ENCODE peak calls at places on chromosomes 12 and 14, in five cellular contexts. J, S, L, U and O are unnamed samples.

GRCh38 chr14:71089974-71090373 is 182.7 kb downstream of the PCNX1 start:
- DNase-seq in S (no peak), U (no peak), L (no peak), J (peak), O (no peak)

GRCh38 chr12:88707800-88708199 is 127.5 kb upstream of the KITLG start:
- DNase-seq in U (no peak), S (no peak), J (no peak), L (no peak), O (no peak)

GRCh38 chr14:51650721-51651387 is 856 bp upstream of the FRMD6 start:
- DNase-seq in J (no peak), U (no peak), S (peak), L (peak), O (no peak)

GRCh38 chr12:3646561-3647241 is 106.2 kb downstream of the CRACR2A start:
- DNase-seq in U (no peak), S (no peak), L (no peak), J (no peak), O (no peak)

GRCh38 chr12:64670856-64671639 is 60.8 kb downstream of the RASSF3 start:
- DNase-seq in J (peak), U (no peak), S (peak), L (no peak), O (peak)

GRCh38 chr12:2013527-2014223 is 9.4 kb upstream of the DCP1B start:
- DNase-seq in L (peak), J (peak), U (no peak), S (no peak), O (no peak)

GRCh38 chr12:123813349-123813748 is 51.2 kb downstream of the DNAH10 start:
- DNase-seq in L (no peak), U (no peak), J (peak), S (no peak), O (no peak)

GRCh38 chr12:4153343-4153892 is 120.1 kb upstream of the CCND2 start:
- DNase-seq in L (no peak), J (no peak), S (peak), U (no peak), O (no peak)

GRCh38 chr12:107522692-107523477 is 162.7 kb upstream of the PWP1 start:
- DNase-seq in S (peak), J (no peak), L (no peak), U (no peak), O (no peak)

GRCh38 chr14:58272589-58273372 is 25.6 kb upstream of the ARID4A start:
- DNase-seq in J (peak), U (peak), L (no peak), S (peak), O (no peak)

GRCh38 chr12:122022393-122023338 is 982 bp downstream of the BCL7A start:
- DNase-seq in S (peak), J (no peak), L (peak), U (peak), O (no peak)

GRCh38 chr12:116694653-116695463 is 43.0 kb downstream of the SPRING1 start:
- DNase-seq in L (no peak), J (no peak), S (no peak), U (no peak), O (no peak)

GRCh38 chr12:77571127-77571526 is 259.6 kb upstream of the NAV3 start:
- DNase-seq in U (no peak), L (no peak), S (no peak), J (peak), O (no peak)

GRCh38 chr12:26275313-26276257 is 80.2 kb downstream of the SSPN start:
- DNase-seq in U (no peak), L (no peak), J (no peak), S (no peak), O (no peak)

GRCh38 chr12:102573237-102573636 is 92.9 kb upstream of the IGF1 start:
- DNase-seq in J (no peak), L (no peak), S (no peak), U (no peak), O (no peak)

GRCh38 chr14:100348253-100348729 is 25.2 kb downstream of the SLC25A47 start:
- DNase-seq in L (no peak), S (no peak), J (no peak), U (no peak), O (no peak)

GRCh38 chr12:67362526-67362925 is 93.4 kb downstream of the CAND1 start:
- DNase-seq in S (peak), J (no peak), U (no peak), L (no peak), O (no peak)

GRCh38 chr12:6426882-6427671 is 17.7 kb upstream of the CD27 start:
- DNase-seq in J (no peak), U (no peak), S (peak), L (no peak), O (no peak)

GRCh38 chr12:93852067-93852466 is 174.9 kb downstream of the CRADD start:
- DNase-seq in J (no peak), L (peak), U (no peak), S (no peak), O (no peak)

GRCh38 chr14:77730976-77731497 is 23.1 kb downstream of the SLIRP start:
- DNase-seq in S (no peak), J (peak), U (no peak), L (no peak), O (no peak)

GRCh38 chr12:57477710-57478681 is 1.7 kb downstream of the ARHGAP9 start:
- DNase-seq in J (peak), L (no peak), U (no peak), S (peak), O (no peak)

GRCh38 chr14:58705066-58705465 is 67.3 kb downstream of the DACT1 start:
- DNase-seq in L (peak), J (no peak), U (no peak), S (no peak), O (no peak)

GRCh38 chr12:25020621-25021243 is 71.8 kb upstream of the BCAT1 start:
- DNase-seq in L (no peak), S (no peak), U (no peak), J (no peak), O (no peak)

GRCh38 chr14:76056128-76056527 is 70.6 kb downstream of the IFT43 start:
- DNase-seq in L (no peak), S (peak), U (peak), J (peak), O (no peak)

GRCh38 chr14:36020120-36021029 is 156.1 kb downstream of the PTCSC3 start:
- DNase-seq in U (no peak), J (no peak), L (no peak), S (no peak), O (no peak)

GRCh38 chr14:55127491-55127951 is 1.5 kb upstream of the LGALS3 start:
- DNase-seq in L (no peak), U (no peak), S (no peak), J (peak), O (no peak)

GRCh38 chr12:48034835-48035805 is 30.8 kb upstream of the COL2A1 start:
- DNase-seq in S (no peak), J (no peak), U (no peak), L (no peak), O (no peak)

GRCh38 chr12:15164997-15165659 is 56.1 kb downstream of the RERG start:
- DNase-seq in S (no peak), L (no peak), U (no peak), J (no peak), O (no peak)

GRCh38 chr12:81502912-81503695 is 256.0 kb downstream of the PPFIA2 start:
- DNase-seq in L (no peak), J (peak), S (no peak), U (no peak), O (no peak)

GRCh38 chr12:863285-863684 is 86.2 kb downstream of the RAD52 start:
- DNase-seq in L (no peak), S (no peak), J (no peak), U (no peak), O (no peak)

GRCh38 chr14:35632276-35633071 is 98.5 kb downstream of the INSM2 start:
- DNase-seq in S (no peak), U (no peak), L (no peak), J (peak), O (no peak)

GRCh38 chr14:54762296-54762695 is 140.3 kb downstream of the GCH1 start:
- DNase-seq in S (peak), U (no peak), J (peak), L (no peak), O (no peak)

GRCh38 chr12:14998941-14999340 is 26.1 kb downstream of the PDE6H start:
- DNase-seq in U (no peak), S (no peak), L (no peak), J (no peak), O (no peak)

GRCh38 chr14:102517412-102518062 is 8.0 kb upstream of the ANKRD9 start:
- DNase-seq in U (no peak), J (no peak), S (no peak), L (no peak), O (no peak)

GRCh38 chr14:102513899-102514772 is 4.6 kb upstream of the ANKRD9 start:
- DNase-seq in U (no peak), S (no peak), J (no peak), L (no peak), O (no peak)

GRCh38 chr14:102518063-102518648 is 8.6 kb upstream of the ANKRD9 start:
- DNase-seq in L (no peak), J (no peak), S (no peak), U (no peak), O (no peak)

GRCh38 chr14:102514987-102515733 is 5.6 kb upstream of the ANKRD9 start:
- DNase-seq in L (no peak), S (no peak), U (no peak), J (no peak), O (no peak)

DNA sequence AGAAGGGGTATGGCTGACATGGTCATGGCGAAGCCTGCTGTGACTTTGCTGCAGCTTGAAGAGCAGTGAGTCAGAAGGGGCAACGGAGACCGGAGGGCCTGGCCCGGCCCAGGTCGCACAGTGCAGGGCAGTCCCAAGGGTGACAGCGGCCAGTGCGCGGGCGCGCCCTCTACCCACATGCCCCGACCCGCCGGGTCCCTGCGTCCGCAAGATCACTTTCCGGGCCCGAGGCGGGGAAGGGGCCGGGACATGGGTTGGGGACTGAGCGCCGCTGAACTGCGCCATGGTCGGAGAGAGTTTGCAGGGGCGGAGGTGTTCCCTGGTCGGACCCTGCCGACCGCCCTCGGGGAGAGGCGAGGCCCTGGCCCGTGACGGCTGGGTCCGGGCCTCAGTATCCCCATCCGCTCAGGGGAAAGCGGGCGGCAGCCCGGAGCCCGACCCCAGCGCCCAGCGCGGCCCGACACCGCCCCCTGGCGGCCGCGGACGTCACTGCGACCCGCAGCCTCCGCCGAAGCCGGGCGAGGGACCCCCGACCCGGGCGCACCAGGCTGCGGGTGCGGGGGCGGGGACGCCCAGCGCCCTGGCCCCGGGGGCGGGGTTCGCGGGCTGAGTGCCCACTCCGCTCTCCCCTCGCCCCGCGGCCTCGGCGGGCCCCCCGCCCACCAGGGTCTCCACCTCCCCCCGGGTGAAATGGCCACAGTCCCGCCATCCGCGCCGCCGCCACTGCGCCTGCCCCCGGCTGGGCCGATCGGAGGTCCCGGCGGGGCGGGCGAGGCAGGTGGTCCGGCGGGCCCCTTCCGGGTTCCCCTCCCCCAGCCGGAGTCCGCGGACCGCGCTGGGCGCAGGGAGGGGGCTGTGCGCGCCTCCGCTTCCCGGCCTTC is 7.2 kb upstream of the ANKRD9 start:
- DNase-seq in J (no peak), S (peak), L (peak), U (peak), O (no peak)
- TF ChIP-seq RAD21 in J (peak), S (peak), L (peak), U (peak), O (no peak)

GRCh38 chr12:69633061-69633460 is 22.4 kb upstream of the LRRC10 start:
- DNase-seq in J (no peak), S (peak), L (no peak), U (no peak), O (no peak)
- TF ChIP-seq RAD21 in J (no peak), S (peak), L (no peak), U (peak), O (no peak)

DNA sequence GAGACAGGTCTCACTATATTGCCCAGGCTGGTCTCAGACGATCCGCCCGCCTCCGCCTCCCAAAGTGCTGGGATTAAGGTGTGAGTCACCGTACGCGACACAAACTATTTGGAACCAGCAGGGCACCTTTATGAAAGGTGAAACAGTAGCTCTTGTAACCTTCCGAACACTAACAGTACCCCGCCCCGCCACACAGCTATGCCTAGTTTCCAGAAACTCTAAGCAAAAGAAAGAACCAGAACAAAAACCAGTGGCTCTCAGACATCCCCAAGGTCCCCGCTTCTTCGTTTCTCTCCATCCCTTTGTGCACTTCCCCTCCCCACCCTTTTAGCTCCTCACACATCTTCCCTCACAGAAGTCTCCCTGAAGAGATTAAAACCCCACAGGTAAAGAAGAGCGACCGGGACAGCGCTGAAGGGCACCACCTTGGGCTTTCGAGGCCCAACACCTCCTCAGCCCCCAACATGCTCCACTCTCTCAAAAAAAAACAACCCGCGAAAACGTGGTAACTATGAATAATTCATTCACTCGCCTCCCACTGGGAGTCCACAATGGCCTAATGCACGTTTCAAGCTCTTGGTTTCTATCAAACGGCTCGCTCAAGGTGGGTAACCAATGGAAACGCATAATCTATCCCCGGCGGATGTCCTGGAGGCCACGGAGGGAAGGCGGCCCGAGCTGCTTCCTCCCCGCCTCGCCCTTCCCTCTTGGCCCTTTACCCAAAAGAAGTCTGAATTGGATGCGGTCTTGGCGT is 899 bp downstream of the BAG5 start:
- DNase-seq in J (peak), S (peak), U (no peak), L (peak), O (no peak)
- TF ChIP-seq RAD21 in J (no peak), S (no peak), U (no peak), L (no peak), O (no peak)

DNA sequence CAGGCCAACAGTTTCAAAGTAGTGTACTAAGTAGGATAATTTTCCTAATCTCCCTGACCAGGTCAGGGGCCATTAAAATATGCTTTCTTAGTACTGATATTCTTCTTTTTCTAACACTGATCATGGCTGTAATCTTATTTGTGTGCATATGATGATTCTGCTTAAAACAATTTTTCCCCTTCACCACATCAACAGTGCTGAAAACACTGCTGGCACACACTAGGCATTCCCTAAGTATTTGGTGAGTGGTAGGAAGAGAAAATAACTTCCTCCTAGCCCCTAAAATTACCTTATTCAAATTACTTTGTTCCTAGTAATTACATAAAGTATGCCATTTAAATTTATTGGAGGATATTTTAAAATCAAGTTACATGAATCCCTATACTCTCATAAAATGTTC is 49.9 kb upstream of the BBS10 start:
- DNase-seq in U (no peak), J (no peak), S (no peak), L (no peak), O (no peak)
- TF ChIP-seq RAD21 in U (no peak), J (no peak), S (no peak), L (no peak), O (no peak)

GRCh38 chr12:132310181-132311040 is 19.0 kb downstream of the GALNT9 start:
- DNase-seq in S (no peak), J (no peak), L (no peak), U (no peak), O (no peak)

GRCh38 chr12:132313182-132313581 is 16.2 kb downstream of the GALNT9 start:
- DNase-seq in J (no peak), L (no peak), U (no peak), S (no peak), O (no peak)

GRCh38 chr12:132311201-132311915 is 18.0 kb downstream of the GALNT9 start:
- DNase-seq in U (no peak), J (no peak), L (no peak), S (no peak), O (no peak)

GRCh38 chr12:132314035-132314434 is 15.4 kb downstream of the GALNT9 start:
- DNase-seq in L (no peak), U (no peak), J (no peak), S (no peak), O (no peak)

DNA sequence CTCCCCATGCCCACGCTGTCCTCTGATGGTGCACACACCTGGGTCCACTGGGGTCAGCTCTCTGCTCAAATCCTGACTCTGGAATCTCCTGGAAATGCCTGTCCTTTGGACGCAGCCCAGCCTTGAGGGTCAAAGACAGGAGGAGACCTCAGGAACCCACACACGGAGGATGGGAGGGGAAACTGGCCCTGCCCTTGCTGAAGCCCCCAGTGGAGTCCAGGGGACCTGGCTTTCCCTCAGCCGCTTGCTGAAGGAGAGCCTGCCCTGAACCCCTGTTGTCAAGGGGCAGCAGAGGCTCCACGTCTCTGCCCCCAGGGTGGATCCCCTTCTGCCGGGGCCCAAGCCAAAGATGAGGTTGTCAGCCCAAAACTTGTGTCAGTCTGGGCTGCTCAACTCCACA is 16.9 kb downstream of the GALNT9 start:
- DNase-seq in J (no peak), S (no peak), U (no peak), L (no peak), O (no peak)
- TF ChIP-seq RAD21 in J (no peak), S (no peak), U (no peak), L (no peak), O (no peak)

DNA sequence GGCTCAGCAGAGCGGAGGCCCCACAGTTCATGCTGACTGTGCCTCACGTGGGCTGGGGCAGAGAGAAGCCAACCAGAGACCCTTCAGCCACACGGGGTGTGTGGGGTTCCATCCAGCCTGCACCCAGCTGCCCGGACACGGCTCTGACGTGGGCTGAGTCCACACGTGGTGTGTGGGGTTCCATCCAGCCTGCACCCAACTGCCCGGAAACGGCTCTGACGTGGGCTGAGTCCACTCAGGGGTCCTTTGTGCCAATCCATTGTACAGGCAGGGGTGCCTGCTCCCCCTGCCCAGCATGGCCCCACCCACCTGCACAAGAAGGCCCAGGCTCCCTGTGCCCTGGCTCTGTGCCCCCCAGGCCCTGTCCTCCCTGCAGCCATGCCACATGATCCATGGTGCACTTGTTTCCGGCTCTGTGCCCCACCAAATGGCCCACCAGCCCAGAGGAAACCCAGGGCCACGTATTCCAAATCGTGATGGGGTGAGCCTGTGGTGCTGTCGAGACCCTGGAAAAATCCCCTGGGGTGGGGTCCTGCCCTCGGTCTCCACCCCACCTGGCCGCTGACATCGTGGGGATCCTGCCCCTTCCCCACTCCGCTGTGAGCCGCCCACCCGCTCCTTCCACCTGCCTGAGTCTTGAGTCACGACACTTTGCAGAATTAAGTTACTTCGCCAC is 99.3 kb upstream of the SFSWAP start:
- DNase-seq in L (no peak), J (no peak), S (no peak), U (no peak), O (no peak)
- TF ChIP-seq RAD21 in L (no peak), J (no peak), S (no peak), U (no peak), O (no peak)